ENCODE peak calls at places on chromosome 16, in seven cellular contexts. I is IMR-90; O is cardiac muscle cell; P is CD4-positive, alpha-beta memory T cell; U is A549; K is RWPE2; C is Karpas-422. A is an unnamed sample.

GRCh38 chr16:27729516-27730304 is 179.8 kb downstream of the KATNIP start:
- DNase-seq in I (peak), O (no peak), P (no peak), U (no peak), K (no peak), C (no peak), A (no peak)

GRCh38 chr16:49112754-49113153 is 168.9 kb downstream of the CBLN1 start:
- DNase-seq in I (no peak), O (no peak), P (no peak), U (no peak), K (no peak), C (no peak), A (no peak)

GRCh38 chr16:51181495-51181795 is 30.4 kb upstream of the SALL1 start:
- DNase-seq in I (peak), O (no peak), P (no peak), U (no peak), K (no peak), C (no peak), A (peak)

GRCh38 chr16:81752225-81752875 is 26.7 kb upstream of the PLCG2 start:
- DNase-seq in I (no peak), O (no peak), P (no peak), U (no peak), K (no peak), C (peak), A (no peak)

GRCh38 chr16:77663711-77664110 is 58.6 kb upstream of the NUDT7 start:
- DNase-seq in I (no peak), O (no peak), P (no peak), U (no peak), K (no peak), C (no peak), A (no peak)

GRCh38 chr16:85750827-85751641 is at the start of gene C16orf74:
- DNase-seq in I (peak), O (peak), P (no peak), U (peak), K (no peak), C (peak), A (peak)

GRCh38 chr16:52713740-52714139 is 166.8 kb upstream of the TOX3 start:
- DNase-seq in I (no peak), O (no peak), P (no peak), U (no peak), K (no peak), C (no peak), A (no peak)

GRCh38 chr16:31487720-31488629 is 5.1 kb downstream of the SLC5A2 start:
- DNase-seq in I (peak), O (peak), P (peak), U (peak), K (no peak), C (no peak), A (no peak)

GRCh38 chr16:47888142-47888541 is 267.7 kb downstream of the ABCC12 start:
- DNase-seq in I (peak), O (no peak), P (no peak), U (peak), K (no peak), C (no peak), A (peak)

GRCh38 chr16:55171241-55171640 is 152.8 kb upstream of the IRX6 start:
- DNase-seq in I (no peak), O (no peak), P (no peak), U (peak), K (no peak), C (no peak), A (no peak)

GRCh38 chr16:48597563-48598392 is 12.2 kb downstream of the N4BP1 start:
- DNase-seq in I (peak), O (no peak), P (no peak), U (no peak), K (no peak), C (no peak), A (no peak)

GRCh38 chr16:66391726-66392670 is 25.5 kb downstream of the CDH5 start:
- DNase-seq in I (no peak), O (no peak), P (no peak), U (no peak), K (no peak), C (no peak), A (no peak)

GRCh38 chr16:69500496-69500895 is 65.3 kb upstream of the NFAT5 start:
- DNase-seq in I (no peak), O (no peak), P (no peak), U (no peak), K (no peak), C (no peak), A (no peak)

GRCh38 chr16:78292726-78293380 is 193.4 kb downstream of the WWOX start:
- DNase-seq in I (no peak), O (no peak), P (no peak), U (no peak), K (no peak), C (no peak), A (no peak)

GRCh38 chr16:46757339-46758050 is 9.4 kb upstream of the MYLK3 start:
- DNase-seq in I (peak), O (peak), P (no peak), U (no peak), K (no peak), C (no peak), A (no peak)

GRCh38 chr16:1821861-1822611 is 4.6 kb downstream of the HAGH start:
- DNase-seq in I (no peak), O (no peak), P (no peak), U (no peak), K (peak), C (no peak), A (no peak)

GRCh38 chr16:79093554-79093967 is 507.0 kb downstream of the MAF start:
- DNase-seq in I (no peak), O (no peak), P (peak), U (no peak), K (no peak), C (no peak), A (no peak)

GRCh38 chr16:3012828-3013420 is at the start of gene CLDN9:
- DNase-seq in I (no peak), O (peak), P (no peak), U (no peak), K (no peak), C (no peak), A (no peak)

GRCh38 chr16:12551530-12551929 is 252.2 kb downstream of the CPPED1 start:
- DNase-seq in I (no peak), O (no peak), P (no peak), U (no peak), K (no peak), C (no peak), A (no peak)

GRCh38 chr16:79628501-79628975 is 28.0 kb upstream of the MAF start:
- DNase-seq in I (peak), O (no peak), P (no peak), U (no peak), K (peak), C (no peak), A (no peak)

GRCh38 chr16:35706901-35707300 is 2247.5 kb downstream of the TP53TG3F start:
- DNase-seq in I (no peak), O (no peak), P (no peak), U (no peak), K (no peak), C (no peak), A (no peak)

GRCh38 chr16:35795361-35796029 is 2336.1 kb downstream of the TP53TG3F start:
- DNase-seq in I (no peak), O (no peak), P (no peak), U (no peak), K (no peak), C (no peak), A (no peak)

GRCh38 chr16:4244254-4244812 is 2.5 kb upstream of the SRL start:
- DNase-seq in I (peak), O (peak), P (no peak), U (no peak), K (no peak), C (peak), A (peak)

GRCh38 chr16:54846761-54847160 is 83.9 kb upstream of the IRX5 start:
- DNase-seq in I (no peak), O (peak), P (no peak), U (no peak), K (peak), C (no peak), A (no peak)

GRCh38 chr16:72604375-72604774 is 432.4 kb upstream of the PMFBP1 start:
- DNase-seq in I (no peak), O (no peak), P (no peak), U (no peak), K (no peak), C (peak), A (no peak)

GRCh38 chr16:6031567-6031966 is 934.0 kb upstream of the EEF2KMT start:
- DNase-seq in I (no peak), O (no peak), P (no peak), U (no peak), K (no peak), C (no peak), A (no peak)

GRCh38 chr16:84643180-84643583 is 5.1 kb upstream of the KLHL36 start:
- DNase-seq in I (peak), O (no peak), P (no peak), U (no peak), K (peak), C (no peak), A (no peak)

GRCh38 chr16:66427451-66427860 is 361 bp downstream of the BEAN1 start:
- DNase-seq in I (no peak), O (peak), P (no peak), U (no peak), K (no peak), C (no peak), A (no peak)

GRCh38 chr16:2008631-2009301 is 855 bp downstream of the ZNF598 start:
- DNase-seq in I (peak), O (no peak), P (peak), U (no peak), K (no peak), C (peak), A (no peak)

GRCh38 chr16:67872131-67872630 is 671 bp upstream of the EDC4 start:
- DNase-seq in I (no peak), O (no peak), P (no peak), U (no peak), K (no peak), C (peak), A (no peak)

GRCh38 chr16:65375651-65376050 is 253.8 kb upstream of the CDH11 start:
- DNase-seq in I (peak), O (no peak), P (no peak), U (no peak), K (no peak), C (no peak), A (no peak)

GRCh38 chr16:22014271-22014873 is 6.5 kb downstream of the MOSMO start:
- DNase-seq in I (no peak), O (no peak), P (no peak), U (no peak), K (no peak), C (peak), A (no peak)

GRCh38 chr16:69712277-69712676 is 14.1 kb downstream of the NQO1 start:
- DNase-seq in I (no peak), O (no peak), P (no peak), U (no peak), K (no peak), C (no peak), A (no peak)

GRCh38 chr16:31202402-31203385 is at the start of gene PYCARD:
- DNase-seq in I (peak), O (peak), P (peak), U (no peak), K (peak), C (peak), A (no peak)

GRCh38 chr16:81478876-81479496 is 34.4 kb downstream of the CMIP start:
- DNase-seq in I (no peak), O (no peak), P (no peak), U (no peak), K (no peak), C (peak), A (no peak)

GRCh38 chr16:55271945-55272513 is 52.0 kb upstream of the IRX6 start:
- DNase-seq in I (no peak), O (no peak), P (no peak), U (no peak), K (no peak), C (no peak), A (no peak)

GRCh38 chr16:84986102-84986501 is 25.2 kb downstream of the ZDHHC7 start:
- DNase-seq in I (no peak), O (no peak), P (no peak), U (no peak), K (no peak), C (no peak), A (no peak)

GRCh38 chr16:84252214-84252613 is 12.4 kb upstream of the KCNG4 start:
- DNase-seq in I (no peak), O (no peak), P (no peak), U (no peak), K (no peak), C (no peak), A (no peak)

DNA sequence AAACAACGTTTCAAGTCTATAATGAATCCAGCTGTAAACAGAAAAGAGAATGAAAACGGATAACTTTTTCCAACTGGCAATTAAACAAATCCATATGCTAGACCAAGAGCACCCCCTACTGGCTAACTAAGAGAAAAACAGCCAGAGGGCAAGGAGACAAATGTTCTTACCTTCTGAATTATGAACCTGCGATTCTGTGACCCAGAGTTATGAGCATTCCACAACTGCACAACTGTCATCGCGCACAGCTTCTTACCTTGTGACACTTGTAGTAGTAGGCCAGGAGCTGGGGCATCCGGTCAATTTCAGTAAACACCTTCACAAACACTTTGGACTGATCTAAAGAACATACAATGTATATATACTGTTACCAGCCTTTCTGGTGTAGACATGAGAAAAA is 18.6 kb downstream of the COG7 start:
- DNase-seq in I (peak), O (peak), P (peak), U (peak), K (no peak), C (peak), A (peak)
- H3K4me3 ChIP-seq in I (no peak), O (no peak), P (no peak), U (no peak), K (no peak), C (no peak), A (no peak)

GRCh38 chr16:76541062-76541461 is 263.9 kb downstream of the CNTNAP4 start:
- DNase-seq in I (no peak), O (no peak), P (no peak), U (no peak), K (no peak), C (no peak), A (no peak)
- H3K4me3 ChIP-seq in I (no peak), O (no peak), P (no peak), U (no peak), K (no peak), C (no peak), A (no peak)

GRCh38 chr16:87842209-87842869 is 27.0 kb downstream of the SLC7A5 start:
- DNase-seq in I (no peak), O (no peak), P (no peak), U (no peak), K (no peak), C (no peak), A (no peak)

GRCh38 chr16:87845213-87845612 is 24.1 kb downstream of the SLC7A5 start:
- DNase-seq in I (no peak), O (no peak), P (no peak), U (no peak), K (no peak), C (no peak), A (no peak)

GRCh38 chr16:87844374-87844733 is 25.0 kb downstream of the SLC7A5 start:
- DNase-seq in I (peak), O (no peak), P (no peak), U (no peak), K (no peak), C (no peak), A (no peak)

GRCh38 chr16:87844809-87845208 is 24.5 kb downstream of the SLC7A5 start:
- DNase-seq in I (no peak), O (no peak), P (no peak), U (no peak), K (no peak), C (no peak), A (no peak)

GRCh38 chr16:87843678-87844373 is 25.5 kb downstream of the SLC7A5 start:
- DNase-seq in I (no peak), O (no peak), P (no peak), U (no peak), K (no peak), C (no peak), A (no peak)
- H3K4me3 ChIP-seq in I (no peak), O (no peak), P (no peak), U (peak), K (no peak), C (no peak), A (no peak)

DNA sequence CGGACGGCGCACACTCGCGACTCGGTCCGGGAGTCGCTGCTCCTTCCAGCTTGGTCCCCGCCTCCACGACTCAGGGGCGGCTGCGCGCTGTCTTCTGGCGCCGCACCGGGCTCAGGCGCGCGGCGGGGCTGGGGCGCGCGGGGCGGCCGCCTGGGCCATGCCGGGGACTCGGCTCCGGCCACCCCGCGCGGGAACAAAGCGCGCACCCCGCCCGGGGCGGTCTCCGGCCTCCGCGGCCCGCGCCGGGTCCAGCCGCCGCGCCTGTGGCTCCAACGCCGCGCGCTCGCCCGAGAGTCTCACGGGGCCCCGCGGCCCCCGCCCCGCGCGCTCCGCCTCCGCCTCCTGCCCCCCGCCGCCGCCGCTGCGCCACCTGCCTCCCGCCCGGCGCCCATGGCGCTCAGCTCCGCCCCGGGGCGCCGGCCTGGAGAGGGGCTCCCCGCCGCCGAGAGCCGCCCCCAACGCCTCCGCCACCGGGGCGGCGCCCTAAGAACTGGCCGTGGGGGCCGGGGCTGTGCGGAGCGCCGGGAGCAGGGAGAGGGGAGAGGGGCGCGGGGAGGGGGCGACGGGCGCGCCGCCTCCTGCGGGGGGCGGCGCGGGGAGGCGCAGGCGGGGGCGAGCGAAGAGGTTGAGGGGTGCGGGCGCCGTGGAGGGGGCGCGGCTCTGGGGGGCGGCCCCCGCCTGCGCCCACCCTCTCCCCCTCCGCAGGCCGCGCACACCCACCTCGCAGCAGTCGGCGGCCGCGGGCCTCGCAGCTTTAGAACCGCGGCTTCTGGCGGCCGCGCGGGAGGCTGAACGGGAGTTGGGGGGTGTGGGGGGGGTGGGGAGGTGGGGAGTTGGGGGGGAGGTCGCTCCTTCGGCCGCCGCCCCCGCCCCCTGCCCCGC is 35.7 kb downstream of the CBFA2T3 start:
- DNase-seq in I (no peak), O (peak), P (no peak), U (no peak), K (no peak), C (no peak), A (no peak)
- H3K4me3 ChIP-seq in I (no peak), O (peak), P (no peak), U (peak), K (peak), C (no peak), A (no peak)

GRCh38 chr16:58325941-58326340 is 31.1 kb upstream of the PRSS54 start:
- DNase-seq in I (no peak), O (no peak), P (no peak), U (no peak), K (no peak), C (no peak), A (no peak)

GRCh38 chr16:58332997-58333700 is 38.3 kb upstream of the PRSS54 start:
- DNase-seq in I (no peak), O (peak), P (no peak), U (no peak), K (no peak), C (no peak), A (peak)

GRCh38 chr16:58333937-58334336 is 39.1 kb upstream of the PRSS54 start:
- DNase-seq in I (no peak), O (no peak), P (no peak), U (no peak), K (no peak), C (no peak), A (no peak)

GRCh38 chr16:58329147-58329546 is 34.3 kb upstream of the PRSS54 start:
- DNase-seq in I (peak), O (no peak), P (no peak), U (no peak), K (no peak), C (no peak), A (no peak)

DNA sequence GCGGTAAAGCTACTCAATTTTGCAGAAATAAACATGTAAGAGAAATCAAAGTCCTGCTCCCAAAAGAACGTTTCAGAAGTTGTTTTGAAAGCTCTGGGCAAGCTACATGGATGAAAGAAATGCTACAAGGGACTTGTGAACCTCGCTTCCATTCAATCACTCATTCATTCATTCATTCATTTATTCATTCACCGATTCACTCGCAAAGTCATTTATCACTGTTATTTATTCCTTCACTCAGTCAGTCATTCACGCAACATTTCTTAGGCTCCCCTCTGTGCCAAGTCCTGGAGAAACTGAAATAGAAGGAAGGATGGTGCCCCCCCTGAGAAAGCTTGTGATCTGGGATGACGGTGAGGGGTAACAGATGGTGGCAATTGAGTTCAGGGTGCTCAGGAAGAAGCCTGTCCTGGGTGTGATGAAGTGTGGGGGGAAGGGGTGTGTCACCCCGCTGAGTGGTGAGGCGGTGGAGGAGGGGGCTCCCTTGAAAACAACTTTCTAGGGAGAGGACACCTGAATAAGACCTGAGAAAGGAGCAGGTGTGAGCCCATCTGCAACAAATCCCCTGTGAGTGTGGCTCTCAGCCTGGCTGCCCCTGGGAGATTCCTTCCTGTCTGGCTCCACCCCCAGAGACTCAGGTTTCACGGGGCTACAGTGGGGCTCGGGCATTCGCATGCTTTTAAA is 36.3 kb upstream of the PRSS54 start:
- DNase-seq in I (no peak), O (peak), P (no peak), U (no peak), K (no peak), C (peak), A (peak)
- H3K4me3 ChIP-seq in I (no peak), O (no peak), P (no peak), U (no peak), K (no peak), C (no peak), A (no peak)

GRCh38 chr16:57194512-57194911 is 8.4 kb downstream of the RSPRY1 start:
- DNase-seq in I (peak), O (no peak), P (no peak), U (peak), K (no peak), C (no peak), A (no peak)
- H3K4me3 ChIP-seq in I (no peak), O (no peak), P (no peak), U (no peak), K (no peak), C (no peak), A (no peak)

GRCh38 chr16:88939814-88940195 is 37.2 kb downstream of the CBFA2T3 start:
- DNase-seq in I (no peak), O (no peak), P (no peak), U (no peak), K (no peak), C (no peak), A (no peak)
- H3K4me3 ChIP-seq in I (no peak), O (no peak), P (no peak), U (no peak), K (no peak), C (no peak), A (no peak)